ENCODE peak calls at places on chromosomes 2 and 18, in five cellular contexts. Z, C, F, Y and P are unnamed samples.
A peak's percentile ranks its signal among the peaks of the same experiment; 100 is the strongest.

GRCh38 chr2:62705859-62706720 is 577 bp downstream of the EHBP1 start:
- DNase-seq in Z (no peak), C (peak; percentile 1), F (peak; percentile 70), Y (peak; percentile 22), P (no peak)

GRCh38 chr2:101887328-101887727 is 104.4 kb upstream of the IL1R2 start:
- DNase-seq in Z (no peak), C (no peak), F (no peak), Y (no peak), P (no peak)

GRCh38 chr2:8862230-8862629 is 24.8 kb upstream of the KIDINS220 start:
- DNase-seq in Z (no peak), C (no peak), F (no peak), Y (no peak), P (no peak)

GRCh38 chr18:23401400-23402347 is 51.4 kb upstream of the RIOK3 start:
- DNase-seq in Z (peak; percentile 63), C (no peak), F (peak; percentile 31), Y (no peak), P (no peak)

GRCh38 chr2:190781604-190782198 is 98.9 kb upstream of the GLS start:
- DNase-seq in Z (no peak), C (peak; percentile 36), F (peak; percentile 34), Y (peak; percentile 28), P (peak; percentile 41)

GRCh38 chr2:85589982-85590791 is 5.4 kb upstream of the RNF181 start:
- DNase-seq in Z (no peak), C (no peak), F (peak; percentile 70), Y (no peak), P (peak; percentile 85)

GRCh38 chr2:220143336-220143735 is 515.9 kb downstream of the SLC4A3 start:
- DNase-seq in Z (peak; percentile 61), C (no peak), F (no peak), Y (no peak), P (peak; percentile 65)

GRCh38 chr2:230129343-230129742 is 60.6 kb upstream of the SLC16A14 start:
- DNase-seq in Z (no peak), C (no peak), F (no peak), Y (no peak), P (no peak)

GRCh38 chr18:79525556-79526467 is 130.1 kb downstream of the NFATC1 start:
- DNase-seq in Z (no peak), C (no peak), F (peak; percentile 88), Y (no peak), P (no peak)

GRCh38 chr2:226556050-226556449 is 243.6 kb downstream of the IRS1 start:
- DNase-seq in Z (no peak), C (no peak), F (no peak), Y (no peak), P (no peak)

GRCh38 chr18:12315481-12315880 is 7.4 kb downstream of the TUBB6 start:
- DNase-seq in Z (no peak), C (no peak), F (no peak), Y (no peak), P (no peak)

GRCh38 chr18:67463829-67464228 is 52.7 kb downstream of the DSEL start:
- DNase-seq in Z (no peak), C (no peak), F (no peak), Y (no peak), P (no peak)